ENCODE peak calls at places on chromosomes 1 and 21, in six cellular contexts. P is T-helper 2 cell, I is heart left ventricle, Y is Panc1, F is RKO, M is tibial artery. R is an unnamed sample.

GRCh38 chr21:17802568-17802967 is 16.6 kb downstream of the C21orf91 start:
- DNase-seq in F (peak), I (no peak), M (no peak), P (no peak), Y (no peak), R (no peak)

GRCh38 chr1:181620183-181620582 is 136.9 kb downstream of the CACNA1E start:
- DNase-seq in I (no peak), Y (no peak), M (no peak), F (no peak), P (no peak), R (no peak)

GRCh38 chr1:246567258-246568235 is 1.3 kb downstream of the CNST start:
- DNase-seq in Y (peak), M (no peak), I (no peak), P (no peak), F (peak), R (no peak)

GRCh38 chr1:17887646-17888395 is 132.7 kb downstream of the ACTL8 start:
- DNase-seq in P (no peak), M (peak), F (no peak), I (no peak), Y (no peak), R (no peak)

GRCh38 chr1:39898648-39899603 is 2.8 kb downstream of the MYCL start:
- DNase-seq in P (no peak), Y (no peak), F (no peak), M (no peak), I (no peak), R (no peak)

GRCh38 chr1:59186656-59187055 is 110.2 kb upstream of the FGGY start:
- DNase-seq in P (no peak), I (no peak), M (peak), Y (no peak), F (no peak), R (peak)

GRCh38 chr1:183444243-183444642 is 26.1 kb upstream of the NMNAT2 start:
- DNase-seq in M (no peak), P (no peak), Y (no peak), I (no peak), F (no peak), R (no peak)

GRCh38 chr1:101309334-101310221 is 72.8 kb downstream of the S1PR1 start:
- DNase-seq in I (peak), P (peak), M (no peak), Y (peak), F (peak), R (peak)

GRCh38 chr1:12127206-12127810 is 39.5 kb upstream of the TNFRSF1B start:
- DNase-seq in Y (no peak), M (no peak), F (no peak), P (no peak), I (peak), R (no peak)

GRCh38 chr1:236497908-236498307 is 25.9 kb upstream of the LGALS8 start:
- DNase-seq in I (no peak), M (no peak), P (no peak), F (no peak), Y (no peak), R (no peak)

GRCh38 chr1:41492341-41492848 is 7.9 kb upstream of the EDN2 start:
- DNase-seq in I (peak), M (no peak), F (no peak), Y (no peak), P (no peak), R (no peak)

GRCh38 chr21:45390121-45390751 is 14.7 kb upstream of the COL18A1 start:
- DNase-seq in I (peak), F (no peak), M (peak), Y (no peak), P (no peak), R (no peak)

R was measured in gastrocnemius medialis.